ENCODE peak calls at places on chromosomes 3 and 15, in ten cellular contexts. U is psoas muscle; J is heart left ventricle; I is aorta; Q is HCT116; E is CD8-positive, alpha-beta memory T cell; G is testis; P is sigmoid colon; L is endodermal cell; C is lower lobe of right lung. O is an unnamed sample.

GRCh38 chr3:61936344-61936937 is 375.1 kb downstream of the PTPRG start:
- DNase-seq in U (peak; percentile 25), L (peak; percentile 84), C (no peak), I (no peak), E (no peak), J (no peak), Q (no peak), P (no peak), G (peak; percentile 54), O (no peak)

GRCh38 chr3:45105855-45106655 is 40.1 kb downstream of the CDCP1 start:
- DNase-seq in C (no peak), E (peak; percentile 71), P (no peak), I (no peak), J (no peak), Q (peak; percentile 73), G (no peak), U (no peak), L (no peak), O (no peak)

GRCh38 chr3:112818289-112818688 is 28.4 kb downstream of the CD200R1L start:
- DNase-seq in P (no peak), J (no peak), E (no peak), U (no peak), L (no peak), Q (no peak), G (no peak), C (no peak), I (no peak), O (no peak)

GRCh38 chr3:160369784-160370183 is 29.2 kb downstream of the IFT80 start:
- DNase-seq in L (no peak), C (no peak), E (no peak), Q (no peak), P (no peak), G (no peak), J (no peak), U (no peak), I (no peak), O (no peak)

GRCh38 chr15:88498991-88499390 is 31.5 kb downstream of the MRPS11 start:
- DNase-seq in Q (no peak), U (no peak), J (peak; percentile 34), P (no peak), G (peak; percentile 28), C (no peak), E (no peak), L (no peak), I (no peak), O (no peak)

GRCh38 chr3:105526349-105527111 is 159.8 kb downstream of the ALCAM start:
- DNase-seq in J (no peak), L (no peak), G (no peak), Q (no peak), E (no peak), I (no peak), C (no peak), P (no peak), U (no peak), O (no peak)

GRCh38 chr3:29247088-29247745 is 33.7 kb upstream of the RBMS3 start:
- DNase-seq in L (no peak), E (no peak), C (no peak), U (no peak), J (no peak), P (no peak), Q (no peak), G (no peak), I (no peak), O (no peak)

GRCh38 chr15:50241684-50242450 is 23.7 kb downstream of the HDC start:
- DNase-seq in P (no peak), C (no peak), E (no peak), G (no peak), J (no peak), L (no peak), Q (no peak), U (no peak), I (no peak), O (no peak)

GRCh38 chr3:23913182-23913581 is 3.6 kb downstream of the NKIRAS1 start:
- DNase-seq in Q (no peak), E (no peak), C (no peak), I (no peak), U (no peak), P (no peak), J (no peak), L (no peak), G (no peak), O (no peak)

GRCh38 chr15:69390575-69390974 is 23.6 kb upstream of the KIF23 start:
- DNase-seq in G (no peak), L (no peak), I (no peak), J (no peak), C (no peak), U (no peak), E (no peak), Q (no peak), P (peak; percentile 8), O (no peak)

DNA sequence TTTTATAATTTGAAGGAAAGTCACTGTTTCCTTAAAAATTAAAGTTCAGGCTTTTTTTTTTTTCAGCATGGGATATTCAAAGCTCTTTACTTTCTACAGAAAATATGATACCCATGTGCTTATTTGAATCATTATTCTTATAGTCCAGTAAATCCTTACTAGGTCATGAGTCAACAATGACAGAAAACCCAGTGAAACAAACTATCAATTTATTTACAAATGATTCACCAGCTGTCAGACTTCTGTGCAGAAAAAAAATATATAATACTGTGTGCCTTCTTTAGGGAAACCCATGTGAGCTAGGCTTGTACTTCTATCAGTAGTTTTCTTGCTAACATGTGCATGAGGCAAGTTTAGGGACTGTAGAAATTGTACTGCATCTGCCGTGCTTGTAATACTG is 1.2 kb downstream of the ACP3 start:
- DNase-seq in G (no peak), U (no peak), Q (no peak), L (no peak), E (no peak), J (no peak), I (no peak), P (no peak), C (no peak), O (no peak)
- H3K27ac ChIP-seq in G (no peak overlapping the region), U (no peak overlapping the region), Q (no peak overlapping the region), L (no peak overlapping the region), E (no peak overlapping the region), J (peak overlapping the region; percentile 87), I (no peak overlapping the region), P (no peak overlapping the region), C (peak overlapping the region; percentile 86), O (no peak overlapping the region)

DNA sequence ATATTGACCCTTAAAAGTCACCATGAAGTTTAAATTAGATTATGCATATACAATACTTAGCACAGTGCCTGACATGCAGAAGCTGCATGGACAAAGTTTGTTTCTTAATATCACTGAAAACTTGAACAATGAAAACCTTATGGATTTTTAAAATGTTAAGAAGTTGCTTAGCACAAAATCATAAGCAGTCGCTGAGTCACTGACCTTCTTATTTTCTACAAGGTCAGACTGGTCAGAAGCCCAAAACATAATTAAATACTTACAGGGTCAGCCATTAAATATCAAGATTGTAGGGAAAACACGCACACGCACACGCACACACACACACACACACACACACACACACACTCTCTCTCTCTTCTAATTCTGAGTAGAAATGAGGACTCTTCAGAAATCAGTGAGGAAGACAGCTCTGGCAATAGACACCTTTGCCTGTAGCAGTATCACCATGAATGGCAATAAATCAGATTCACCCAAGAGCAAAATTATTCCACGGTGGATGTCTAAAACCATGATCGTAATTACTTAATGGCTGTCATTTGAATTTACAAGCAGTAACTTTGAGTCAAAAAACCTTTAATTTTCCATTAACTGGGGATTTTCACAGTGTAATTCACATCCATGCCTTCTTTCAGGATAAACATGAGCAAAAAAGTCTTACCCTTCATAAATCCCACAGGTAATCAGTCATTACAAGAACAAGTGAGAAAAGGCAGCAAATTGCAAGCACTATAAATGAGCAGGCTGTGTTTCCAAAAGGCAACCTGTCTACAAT is 147.5 kb downstream of the OSBPL10 start:
- DNase-seq in G (no peak), Q (no peak), L (no peak), U (no peak), J (no peak), C (no peak), P (no peak), E (no peak), I (no peak), O (no peak)
- H3K4me1 ChIP-seq in G (peaks cover 4% of the 10 kb centered on the region), Q (no peaks in the 10 kb centered on the region), L (peaks cover 4% of the 10 kb centered on the region), U (no peaks in the 10 kb centered on the region), J (no peaks in the 10 kb centered on the region), C (no peaks in the 10 kb centered on the region), P (no peaks in the 10 kb centered on the region), E (no peaks in the 10 kb centered on the region), I (no peaks in the 10 kb centered on the region), O (no peaks in the 10 kb centered on the region)

GRCh38 chr3:72088486-72089025 is 303.6 kb upstream of the PROK2 start:
- DNase-seq in Q (no peak), J (no peak), P (no peak), I (no peak), G (no peak), L (no peak), C (no peak), U (no peak), E (no peak), O (no peak)

GRCh38 chr3:72086712-72087093 is 301.8 kb upstream of the PROK2 start:
- DNase-seq in C (peak; percentile 53), E (no peak), L (no peak), I (no peak), P (no peak), G (no peak), J (no peak), Q (no peak), U (no peak), O (no peak)

GRCh38 chr3:72085036-72085435 is 300.1 kb upstream of the PROK2 start:
- DNase-seq in L (no peak), Q (no peak), P (no peak), U (no peak), G (no peak), E (no peak), J (no peak), I (no peak), C (no peak), O (no peak)

GRCh38 chr3:72087420-72087819 is 302.5 kb upstream of the PROK2 start:
- DNase-seq in G (no peak), Q (no peak), I (no peak), P (no peak), J (no peak), L (no peak), C (no peak), E (no peak), U (no peak), O (no peak)

DNA sequence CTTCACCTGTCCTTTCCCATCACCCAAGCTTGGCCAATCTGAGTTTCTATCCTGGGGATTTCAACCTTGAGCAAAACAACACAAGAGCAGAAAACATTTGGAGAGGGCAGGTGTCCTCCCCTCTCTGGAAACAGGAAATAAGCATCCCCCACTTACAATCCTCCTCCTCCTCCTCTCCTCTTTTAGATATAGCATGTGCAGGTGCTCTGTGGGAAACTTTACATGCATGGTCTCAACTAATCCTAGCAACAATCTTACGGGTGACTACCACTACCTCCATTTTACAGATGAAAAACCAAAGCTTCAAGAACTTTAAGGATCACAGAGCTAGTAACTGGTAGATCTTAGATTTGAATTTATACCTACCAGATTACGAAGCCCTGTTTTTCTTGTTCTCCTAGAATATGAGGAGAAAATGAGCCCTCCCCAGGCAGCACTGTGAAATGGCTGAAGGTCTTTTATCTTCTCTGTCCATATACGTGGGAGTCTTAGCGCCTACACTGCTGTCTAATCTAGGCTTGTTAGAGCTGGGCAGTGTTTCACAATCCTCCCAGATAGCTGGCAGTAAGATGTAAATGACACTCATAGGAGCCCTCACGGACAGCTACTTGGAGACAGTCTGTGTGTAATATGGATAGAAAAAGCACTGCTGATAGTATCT is 301.2 kb upstream of the PROK2 start:
- DNase-seq in G (peak; percentile 54), I (no peak), E (no peak), J (no peak), Q (no peak), C (no peak), U (no peak), P (no peak), L (no peak), O (no peak)
- H3K27ac ChIP-seq in G (no peak overlapping the region), I (no peak overlapping the region), E (no peak overlapping the region), J (peak overlapping the region; percentile 60), Q (no peak overlapping the region), C (no peak overlapping the region), U (no peak overlapping the region), P (no peak overlapping the region), L (no peak overlapping the region), O (peak overlapping the region; percentile 29)

GRCh38 chr3:71008350-71008923 is 575.1 kb downstream of the FOXP1 start:
- DNase-seq in L (no peak), P (no peak), G (no peak), J (no peak), C (no peak), E (no peak), U (no peak), I (no peak), Q (no peak), O (no peak)
- H3K4me1 ChIP-seq in L (peaks cover 5% of the 10 kb centered on the region), P (peaks cover 69% of the 10 kb centered on the region), G (peaks cover 7% of the 10 kb centered on the region), J (peaks cover 36% of the 10 kb centered on the region), C (peaks cover 47% of the 10 kb centered on the region), E (peaks cover 68% of the 10 kb centered on the region), U (peaks cover 32% of the 10 kb centered on the region), I (peaks cover 8% of the 10 kb centered on the region), Q (no peaks in the 10 kb centered on the region), O (peaks cover 32% of the 10 kb centered on the region)